ENCODE peak calls at places on chromosome 15, in four cellular contexts. S is PC-3, L is suprapubic skin, H is frontal cortex. P is an unnamed sample.

GRCh38 chr15:89673162-89673506 is 6.0 kb downstream of the PLIN1 start:
- DNase-seq in H (no peak), L (no peak), S (peak; percentile 30), P (no peak)

GRCh38 chr15:71748327-71748726 is 62.0 kb upstream of the NR2E3 start:
- DNase-seq in L (no peak), S (peak; percentile 95), H (no peak), P (peak; percentile 48)

GRCh38 chr15:100468265-100468664 is 60.5 kb downstream of the CERS3 start:
- DNase-seq in H (no peak), L (no peak), S (no peak), P (no peak)

GRCh38 chr15:63244976-63245645 is 32.3 kb upstream of the APH1B start:
- DNase-seq in L (no peak), H (no peak), S (no peak), P (no peak)

GRCh38 chr15:78951841-78952238 is 7.0 kb upstream of the CTSH start:
- DNase-seq in S (peak; percentile 89), L (no peak), H (no peak), P (peak; percentile 70)

GRCh38 chr15:87672309-87672897 is 584.1 kb downstream of the NTRK3 start:
- DNase-seq in L (no peak), S (peak; percentile 38), H (no peak), P (peak; percentile 29)

GRCh38 chr15:100245496-100245838 is 96.3 kb downstream of the ADAMTS17 start:
- DNase-seq in L (no peak), H (no peak), S (no peak), P (no peak)

GRCh38 chr15:77030928-77031375 is 36.0 kb downstream of the PSTPIP1 start:
- DNase-seq in H (no peak), L (peak; percentile 44), S (no peak), P (no peak)

GRCh38 chr15:52789601-52790165 is 453 bp downstream of the ONECUT1 start:
- DNase-seq in H (peak; percentile 45), S (no peak), L (peak; percentile 52), P (peak; percentile 21)

GRCh38 chr15:62624541-62625399 is 417.8 kb upstream of the TPM1 start:
- DNase-seq in S (no peak), L (no peak), H (no peak), P (peak; percentile 30)

GRCh38 chr15:80174017-80174746 is 21.4 kb downstream of the FAH start:
- DNase-seq in L (no peak), S (peak; percentile 77), H (no peak), P (peak; percentile 78)

GRCh38 chr15:28107111-28107893 is 8.2 kb upstream of the OCA2 start:
- DNase-seq in L (peak; percentile 55), H (no peak), S (peak; percentile 9), P (no peak)

GRCh38 chr15:68666120-68666811 is 87.5 kb downstream of the CORO2B start:
- DNase-seq in L (no peak), S (no peak), H (no peak), P (no peak)

GRCh38 chr15:81449836-81450474 is 75.9 kb upstream of the TMC3 start:
- DNase-seq in H (no peak), S (peak; percentile 45), L (no peak), P (no peak)

GRCh38 chr15:40762919-40763800 is 708 bp upstream of the GCHFR start:
- DNase-seq in L (peak; percentile 93), S (peak; percentile 75), H (no peak), P (peak; percentile 50)

GRCh38 chr15:37220949-37221670 is 120.8 kb upstream of the MEIS2 start:
- DNase-seq in L (no peak), H (no peak), S (no peak), P (peak; percentile 47)

GRCh38 chr15:51970132-51970817 is 1.3 kb downstream of the LEO1 start:
- DNase-seq in H (no peak), L (no peak), S (no peak), P (no peak)

GRCh38 chr15:77628010-77628409 is 4.7 kb downstream of the LINGO1 start:
- DNase-seq in S (no peak), H (no peak), L (no peak), P (no peak)

GRCh38 chr15:80423215-80423614 is 19.0 kb downstream of the ARNT2 start:
- DNase-seq in H (no peak), S (peak; percentile 19), L (no peak), P (no peak)

P was measured in mammary epithelial cell.